ENCODE peak calls at places on chromosomes 6 and 20, in four cellular contexts. One of them, this sample, is unnamed.

GRCh38 chr20:24755411-24755922 is 193.6 kb upstream of the CST7 start:
- DNase-seq in hepatocyte: peak; percentile 44
- DNase-seq in GM23248: no peak
- DNase-seq in SK-N-SH: no peak
- DNase-seq in this sample: peak; percentile 40

GRCh38 chr6:115643762-115644161 is 416.9 kb downstream of the FRK start:
- DNase-seq in hepatocyte: peak; percentile 53
- DNase-seq in SK-N-SH: no peak
- DNase-seq in GM23248: peak; percentile 18
- DNase-seq in this sample: no peak

GRCh38 chr6:70680396-70680795 is 12.7 kb downstream of the SMAP1 start:
- DNase-seq in GM23248: no peak
- DNase-seq in hepatocyte: no peak
- DNase-seq in SK-N-SH: no peak
- DNase-seq in this sample: no peak

GRCh38 chr6:86686496-86686895 is 250.8 kb upstream of the HTR1E start:
- DNase-seq in SK-N-SH: peak; percentile 4
- DNase-seq in GM23248: no peak
- DNase-seq in hepatocyte: no peak
- DNase-seq in this sample: no peak

GRCh38 chr6:36917541-36918193 is 31.9 kb downstream of the C6orf89 start:
- DNase-seq in GM23248: peak; percentile 96
- DNase-seq in SK-N-SH: no peak
- DNase-seq in hepatocyte: peak; percentile 25
- DNase-seq in this sample: no peak

GRCh38 chr6:31629014-31629413 is 8.5 kb downstream of the PRRC2A start:
- DNase-seq in SK-N-SH: no peak
- DNase-seq in GM23248: no peak
- DNase-seq in hepatocyte: no peak
- DNase-seq in this sample: no peak

GRCh38 chr6:69813508-69813907 is 16.7 kb upstream of the LMBRD1 start:
- DNase-seq in GM23248: no peak
- DNase-seq in SK-N-SH: no peak
- DNase-seq in hepatocyte: no peak
- DNase-seq in this sample: no peak

GRCh38 chr6:41427642-41428401 is 92.4 kb downstream of the NCR2 start:
- DNase-seq in hepatocyte: peak; percentile 78
- DNase-seq in SK-N-SH: peak; percentile 71
- DNase-seq in GM23248: peak; percentile 57
- DNase-seq in this sample: peak; percentile 67

GRCh38 chr6:151629791-151630190 is 136.0 kb downstream of the CCDC170 start:
- DNase-seq in SK-N-SH: no peak
- DNase-seq in hepatocyte: no peak
- DNase-seq in GM23248: no peak
- DNase-seq in this sample: no peak

GRCh38 chr6:47188588-47189021 is 121.1 kb downstream of the TNFRSF21 start:
- DNase-seq in hepatocyte: peak; percentile 87
- DNase-seq in SK-N-SH: no peak
- DNase-seq in GM23248: peak; percentile 71
- DNase-seq in this sample: no peak

GRCh38 chr6:64034840-64035656 is 399.4 kb downstream of the PHF3 start:
- DNase-seq in hepatocyte: peak; percentile 46
- DNase-seq in SK-N-SH: no peak
- DNase-seq in GM23248: peak; percentile 4
- DNase-seq in this sample: no peak

GRCh38 chr6:31740397-31741223 is 805 bp downstream of the MSH5 start:
- DNase-seq in hepatocyte: no peak
- DNase-seq in SK-N-SH: no peak
- DNase-seq in GM23248: peak; percentile 66
- DNase-seq in this sample: no peak

GRCh38 chr20:11777861-11778570 is 139.7 kb upstream of the BTBD3 start:
- DNase-seq in SK-N-SH: peak; percentile 17
- DNase-seq in GM23248: peak; percentile 54
- DNase-seq in hepatocyte: no peak
- DNase-seq in this sample: no peak

GRCh38 chr6:105029581-105029980 is 72.7 kb downstream of the LIN28B start:
- DNase-seq in SK-N-SH: no peak
- DNase-seq in GM23248: no peak
- DNase-seq in hepatocyte: no peak
- DNase-seq in this sample: no peak

GRCh38 chr6:159221486-159222170 is 52.4 kb downstream of the FNDC1 start:
- DNase-seq in GM23248: no peak
- DNase-seq in hepatocyte: no peak
- DNase-seq in SK-N-SH: no peak
- DNase-seq in this sample: no peak

GRCh38 chr6:41600499-41601247 is 37.6 kb upstream of the MDFI start:
- DNase-seq in GM23248: no peak
- DNase-seq in hepatocyte: peak; percentile 10
- DNase-seq in SK-N-SH: no peak
- DNase-seq in this sample: no peak

GRCh38 chr6:57173886-57174510 is 1.9 kb downstream of the BAG2 start:
- DNase-seq in hepatocyte: peak; percentile 35
- DNase-seq in SK-N-SH: peak; percentile 10
- DNase-seq in GM23248: peak; percentile 84
- DNase-seq in this sample: peak; percentile 47

GRCh38 chr6:99121748-99122147 is 174.0 kb upstream of the FBXL4 start:
- DNase-seq in hepatocyte: no peak
- DNase-seq in GM23248: no peak
- DNase-seq in SK-N-SH: no peak
- DNase-seq in this sample: no peak

GRCh38 chr20:56411759-56412472 is at the start of gene CASS4:
- DNase-seq in hepatocyte: peak; percentile 26
- DNase-seq in SK-N-SH: no peak
- DNase-seq in GM23248: peak; percentile 76
- DNase-seq in this sample: no peak
- H3K4me2 ChIP-seq in hepatocyte: peak within 1 kb of the TSS; percentile 54
- H3K4me2 ChIP-seq in SK-N-SH: no peak within 1 kb of the TSS
- H3K4me2 ChIP-seq in GM23248: peak within 1 kb of the TSS; percentile 57
- H3K4me2 ChIP-seq in this sample: no peak within 1 kb of the TSS

GRCh38 chr20:50469324-50469723 is 40.9 kb upstream of the PTPN1 start:
- DNase-seq in GM23248: no peak
- DNase-seq in SK-N-SH: no peak
- DNase-seq in hepatocyte: no peak
- DNase-seq in this sample: no peak

GRCh38 chr20:50470249-50470858 is 39.8 kb upstream of the PTPN1 start:
- DNase-seq in SK-N-SH: no peak
- DNase-seq in GM23248: peak; percentile 23
- DNase-seq in hepatocyte: no peak
- DNase-seq in this sample: no peak

GRCh38 chr20:50469796-50470195 is 40.4 kb upstream of the PTPN1 start:
- DNase-seq in hepatocyte: no peak
- DNase-seq in GM23248: no peak
- DNase-seq in SK-N-SH: no peak
- DNase-seq in this sample: no peak

GRCh38 chr20:50468378-50468798 is 41.8 kb upstream of the PTPN1 start:
- DNase-seq in GM23248: no peak
- DNase-seq in hepatocyte: no peak
- DNase-seq in SK-N-SH: no peak
- DNase-seq in this sample: no peak

GRCh38 chr20:50467618-50468373 is 42.4 kb upstream of the PTPN1 start:
- DNase-seq in hepatocyte: no peak
- DNase-seq in GM23248: peak; percentile 63
- DNase-seq in SK-N-SH: peak; percentile 57
- DNase-seq in this sample: peak; percentile 31
- TF ChIP-seq EZH2phosphoT487 in hepatocyte: no peak
- TF ChIP-seq EZH2phosphoT487 in GM23248: no peak
- TF ChIP-seq EZH2phosphoT487 in SK-N-SH: no peak
- TF ChIP-seq EZH2phosphoT487 in this sample: no peak

DNA sequence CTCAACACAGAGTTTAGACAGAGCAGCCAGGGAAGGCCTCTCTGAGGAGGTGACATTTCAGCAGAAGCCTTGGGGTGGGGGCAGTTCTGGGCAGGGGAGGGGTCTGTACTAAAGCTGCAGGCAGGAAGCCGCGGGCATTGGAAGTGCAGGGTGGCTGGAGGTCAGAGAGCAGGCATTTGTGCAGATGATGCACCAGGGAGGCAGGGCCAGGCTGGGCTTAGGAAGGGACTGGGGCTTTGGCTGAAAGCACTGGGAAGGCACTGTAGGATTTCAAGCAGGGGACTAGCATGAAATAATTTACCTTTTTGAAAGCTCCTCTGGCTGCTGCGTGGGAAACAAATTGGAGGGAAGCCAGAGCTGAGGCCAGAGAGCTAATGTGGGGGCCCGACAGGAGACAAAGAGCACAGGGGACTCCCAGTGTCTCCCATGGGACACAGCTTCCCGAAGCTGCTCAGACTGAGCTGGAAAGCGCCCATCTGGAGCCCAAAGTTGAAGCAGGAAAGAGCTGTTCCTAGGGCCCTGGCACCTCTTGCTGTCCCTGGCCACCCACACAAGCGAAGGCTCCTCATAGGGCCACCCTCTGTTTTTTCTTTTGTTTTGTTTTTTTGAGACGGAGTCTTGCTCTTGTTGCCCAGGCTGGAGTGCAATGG is 19.3 kb downstream of the ADA start:
- DNase-seq in SK-N-SH: no peak
- DNase-seq in GM23248: no peak
- DNase-seq in hepatocyte: no peak
- DNase-seq in this sample: no peak
- H3K4me2 ChIP-seq in SK-N-SH: no peak overlapping the region
- H3K4me2 ChIP-seq in GM23248: no peak overlapping the region
- H3K4me2 ChIP-seq in hepatocyte: no peak overlapping the region
- H3K4me2 ChIP-seq in this sample: no peak overlapping the region

GRCh38 chr6:74573613-74574012 is 632.2 kb downstream of the COL12A1 start:
- DNase-seq in hepatocyte: no peak
- DNase-seq in SK-N-SH: no peak
- DNase-seq in GM23248: no peak
- DNase-seq in this sample: no peak
- TF ChIP-seq EZH2phosphoT487 in hepatocyte: no peak
- TF ChIP-seq EZH2phosphoT487 in SK-N-SH: no peak
- TF ChIP-seq EZH2phosphoT487 in GM23248: no peak
- TF ChIP-seq EZH2phosphoT487 in this sample: no peak

DNA sequence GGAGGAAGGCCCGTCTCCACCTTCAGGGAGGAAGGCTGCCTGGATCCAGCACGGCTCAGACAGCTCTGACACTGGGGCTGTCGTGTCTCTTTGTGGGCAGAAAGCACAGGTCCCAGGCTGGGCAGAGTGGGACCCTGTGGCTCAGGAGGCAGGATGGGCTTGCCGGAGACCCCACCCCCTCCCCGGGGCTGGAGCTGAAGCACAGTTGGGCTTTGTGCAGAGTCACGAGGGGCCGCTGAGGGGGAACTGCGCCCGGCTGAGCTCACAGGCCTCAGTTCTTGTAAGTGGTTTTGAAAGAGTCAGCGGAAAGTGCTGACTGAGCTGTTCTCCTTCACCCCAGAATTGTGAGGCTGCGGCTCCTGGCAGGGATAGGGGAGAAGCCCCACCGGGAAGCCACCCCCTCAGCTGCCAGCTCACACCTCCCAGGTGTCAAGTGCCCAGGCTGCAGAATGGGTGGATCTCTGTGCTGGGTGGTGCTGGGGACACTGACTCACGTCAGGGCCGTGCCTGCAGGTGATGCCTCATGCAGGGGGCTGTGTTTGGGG is 145.5 kb upstream of the RNF24 start:
- DNase-seq in SK-N-SH: no peak
- DNase-seq in hepatocyte: peak; percentile 82
- DNase-seq in GM23248: no peak
- DNase-seq in this sample: peak; percentile 67
- H3K4me2 ChIP-seq in SK-N-SH: no peak overlapping the region
- H3K4me2 ChIP-seq in hepatocyte: peak overlapping the region; percentile 68
- H3K4me2 ChIP-seq in GM23248: no peak overlapping the region
- H3K4me2 ChIP-seq in this sample: peak overlapping the region; percentile 61

DNA sequence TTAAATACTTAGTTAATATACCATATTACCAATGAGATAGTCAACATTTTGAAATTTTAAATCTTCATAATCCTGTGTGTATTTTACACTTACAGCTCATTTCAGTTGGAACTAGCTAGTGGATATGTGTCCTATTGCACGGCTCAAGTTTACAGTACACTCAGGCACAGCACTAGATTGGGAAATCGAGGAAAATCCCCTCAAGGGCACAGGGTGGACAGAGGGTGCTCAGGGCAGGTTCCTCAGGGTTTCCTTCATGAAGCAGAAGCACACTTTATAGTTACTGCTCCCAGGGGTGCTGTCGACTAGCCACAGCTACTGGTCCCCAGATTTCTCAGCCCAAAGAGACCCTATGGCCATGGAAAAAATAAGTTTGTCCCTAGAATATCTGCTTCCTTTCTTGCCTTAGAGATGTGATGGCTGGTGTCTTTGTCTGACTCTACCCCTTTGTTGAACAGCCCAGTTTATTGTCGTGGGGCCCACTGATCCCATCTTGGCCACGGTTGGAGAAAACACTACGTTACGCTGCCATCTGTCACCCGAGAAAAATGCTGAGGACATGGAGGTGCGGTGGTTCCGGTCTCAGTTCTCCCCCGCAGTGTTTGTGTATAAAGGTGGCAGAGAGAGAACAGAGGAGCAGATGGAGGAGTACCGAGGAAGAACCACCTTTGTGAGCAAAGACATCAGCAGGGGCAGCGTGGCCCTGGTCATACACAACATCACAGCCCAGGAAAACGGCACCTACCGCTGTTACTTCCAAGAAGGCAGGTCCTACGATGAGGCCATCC is 1.5 kb downstream of the BTN2A1 start:
- DNase-seq in SK-N-SH: no peak
- DNase-seq in GM23248: peak; percentile 30
- DNase-seq in hepatocyte: no peak
- DNase-seq in this sample: no peak
- TF ChIP-seq EZH2phosphoT487 in SK-N-SH: no peak
- TF ChIP-seq EZH2phosphoT487 in GM23248: no peak
- TF ChIP-seq EZH2phosphoT487 in hepatocyte: no peak
- TF ChIP-seq EZH2phosphoT487 in this sample: no peak

DNA sequence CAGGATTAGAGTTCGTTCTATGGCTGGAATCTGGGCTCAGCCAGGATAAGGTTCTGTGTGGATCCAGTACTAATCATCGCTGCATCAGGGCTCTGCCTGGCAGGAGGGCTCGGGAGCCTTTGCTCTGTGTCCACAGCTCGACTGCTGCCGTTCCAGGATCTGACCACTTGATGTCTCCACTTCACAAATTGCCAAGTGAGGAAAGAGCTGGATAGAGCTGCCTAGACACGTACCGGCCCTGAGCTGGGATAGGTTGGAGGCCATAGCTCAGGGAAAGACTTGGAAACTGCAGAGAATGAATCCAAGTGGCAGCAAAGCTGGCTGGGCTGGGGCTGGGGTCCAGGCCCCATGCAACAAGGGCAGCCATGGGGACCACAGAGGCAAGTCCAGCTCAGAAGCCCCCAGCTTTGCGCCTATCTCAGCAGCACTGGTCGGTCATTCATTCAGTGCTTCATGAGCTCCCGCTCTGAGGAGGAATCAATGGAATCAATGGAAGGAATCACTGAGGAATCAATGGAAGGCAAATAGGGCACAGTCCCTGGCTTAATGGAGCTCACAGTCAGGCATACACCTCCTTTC is 38.0 kb upstream of the TOP1 start:
- DNase-seq in hepatocyte: peak; percentile 89
- DNase-seq in SK-N-SH: peak; percentile 84
- DNase-seq in GM23248: peak; percentile 94
- DNase-seq in this sample: peak; percentile 87
- H3K4me2 ChIP-seq in hepatocyte: no peak overlapping the region
- H3K4me2 ChIP-seq in SK-N-SH: no peak overlapping the region
- H3K4me2 ChIP-seq in GM23248: no peak overlapping the region
- H3K4me2 ChIP-seq in this sample: no peak overlapping the region

GRCh38 chr20:59770270-59770669 is 163.2 kb downstream of the SYCP2 start:
- DNase-seq in SK-N-SH: no peak
- DNase-seq in GM23248: no peak
- DNase-seq in hepatocyte: no peak
- DNase-seq in this sample: peak; percentile 23
- TF ChIP-seq EZH2phosphoT487 in SK-N-SH: no peak
- TF ChIP-seq EZH2phosphoT487 in GM23248: no peak
- TF ChIP-seq EZH2phosphoT487 in hepatocyte: no peak
- TF ChIP-seq EZH2phosphoT487 in this sample: no peak